ENCODE peak calls at places on chromosomes 11 and 22, in seven cellular contexts. F is naive B cell, A is GM19239, U is ELR, E is GM23248, N is HFFc6, V is ureter. D is an unnamed sample.

GRCh38 chr11:134275534-134276395 is at the start of gene GLB1L3:
- DNase-seq in F (peak), A (no peak), U (peak), E (peak), N (no peak), V (peak), D (no peak)

GRCh38 chr11:71438650-71439049 is 9.5 kb downstream of the DHCR7 start:
- DNase-seq in F (no peak), A (no peak), U (no peak), E (no peak), N (no peak), V (no peak), D (no peak)

GRCh38 chr22:17733484-17733883 is 40.8 kb downstream of the BID start:
- DNase-seq in F (no peak), A (no peak), U (peak), E (peak), N (peak), V (no peak), D (no peak)

GRCh38 chr11:101866619-101867491 is 48.0 kb upstream of the CEP126 start:
- DNase-seq in F (no peak), A (no peak), U (peak), E (peak), N (peak), V (no peak), D (no peak)

GRCh38 chr11:68370211-68371111 is 58.1 kb downstream of the LRP5 start:
- DNase-seq in F (peak), A (peak), U (no peak), E (peak), N (no peak), V (no peak), D (no peak)

GRCh38 chr22:19766506-19767426 is 6.2 kb downstream of the TBX1 start:
- DNase-seq in F (peak), A (no peak), U (no peak), E (peak), N (no peak), V (peak), D (no peak)

GRCh38 chr11:18844753-18845367 is 53.3 kb upstream of the PTPN5 start:
- DNase-seq in F (no peak), A (no peak), U (peak), E (peak), N (peak), V (no peak), D (no peak)

GRCh38 chr11:78943841-78944240 is 369.2 kb upstream of the NARS2 start:
- DNase-seq in F (no peak), A (no peak), U (no peak), E (no peak), N (no peak), V (no peak), D (no peak)

GRCh38 chr22:48338793-48339705 is 1488.6 kb downstream of the BRD1 start:
- DNase-seq in F (no peak), A (no peak), U (no peak), E (no peak), N (no peak), V (no peak), D (no peak)

GRCh38 chr11:84714316-84714780 is 912.8 kb downstream of the DLG2 start:
- DNase-seq in F (no peak), A (peak), U (peak), E (peak), N (no peak), V (no peak), D (peak)

GRCh38 chr22:49724893-49725489 is 102.7 kb downstream of the BRD1 start:
- DNase-seq in F (peak), A (peak), U (peak), E (peak), N (no peak), V (peak), D (no peak)

GRCh38 chr11:79119491-79120284 is 321.1 kb downstream of the TENM4 start:
- DNase-seq in F (no peak), A (no peak), U (no peak), E (no peak), N (no peak), V (no peak), D (no peak)

GRCh38 chr11:119115484-119116234 is 5.7 kb upstream of the HINFP start:
- DNase-seq in F (no peak), A (no peak), U (no peak), E (no peak), N (no peak), V (no peak), D (no peak)

GRCh38 chr11:12693075-12693473 is 18.9 kb downstream of the TEAD1 start:
- DNase-seq in F (no peak), A (no peak), U (peak), E (peak), N (no peak), V (no peak), D (no peak)

D was measured in iPS DF 6.9.